ENCODE peak calls at places on chromosomes 5 and 9, in seven cellular contexts. C, M, V, F, O, E and W are unnamed samples.

GRCh38 chr5:166772770-166773169 is 1518.7 kb upstream of the WWC1 start:
- DNase-seq in M (no peak), E (no peak), C (no peak), V (no peak), F (no peak), O (no peak), W (no peak)

GRCh38 chr9:88342246-88342645 is 46.0 kb upstream of the SPIN1 start:
- DNase-seq in C (no peak), O (no peak), V (no peak), M (no peak), F (no peak), E (no peak), W (no peak)

GRCh38 chr5:167524941-167525485 is 766.4 kb upstream of the WWC1 start:
- DNase-seq in O (no peak), C (no peak), F (no peak), E (no peak), V (no peak), M (no peak), W (no peak)

GRCh38 chr5:127970081-127970480 is 113.5 kb upstream of the SLC12A2 start:
- DNase-seq in V (no peak), E (no peak), O (no peak), F (no peak), C (no peak), M (no peak), W (no peak)

GRCh38 chr9:71725590-71726338 is 42.5 kb downstream of the CEMIP2 start:
- DNase-seq in E (no peak), M (no peak), O (no peak), F (no peak), V (no peak), C (no peak), W (no peak)

GRCh38 chr9:37262410-37262809 is 142.0 kb downstream of the ZCCHC7 start:
- DNase-seq in M (no peak), C (no peak), O (no peak), F (no peak), E (peak), V (no peak), W (no peak)

GRCh38 chr9:130197888-130198287 is 25.7 kb downstream of the NCS1 start:
- DNase-seq in M (no peak), F (no peak), C (no peak), E (no peak), V (no peak), O (no peak), W (no peak)

GRCh38 chr9:74120470-74120869 is 376.7 kb upstream of the RORB start:
- DNase-seq in M (no peak), O (no peak), V (no peak), F (no peak), C (no peak), E (no peak), W (no peak)

GRCh38 chr5:174082286-174082685 is 36.8 kb downstream of the NSG2 start:
- DNase-seq in C (no peak), O (no peak), E (no peak), V (no peak), M (no peak), F (no peak), W (no peak)

GRCh38 chr5:163453705-163454104 is 6.2 kb downstream of the NUDCD2 start:
- DNase-seq in M (no peak), V (no peak), E (no peak), F (no peak), O (no peak), C (no peak), W (no peak)

GRCh38 chr9:91908746-91909145 is 41.3 kb downstream of the ROR2 start:
- DNase-seq in O (no peak), F (no peak), V (no peak), C (no peak), M (no peak), E (no peak), W (no peak)

GRCh38 chr5:171310816-171311697 is 2.0 kb downstream of the TLX3 start:
- DNase-seq in C (no peak), V (no peak), E (peak), O (no peak), F (no peak), M (no peak), W (no peak)

GRCh38 chr5:167614294-167615104 is 676.9 kb upstream of the WWC1 start:
- DNase-seq in O (no peak), F (no peak), M (no peak), E (peak), V (no peak), C (no peak), W (no peak)

GRCh38 chr5:142544946-142545652 is 140.8 kb downstream of the FGF1 start:
- DNase-seq in M (no peak), C (no peak), V (no peak), E (no peak), F (no peak), O (no peak), W (no peak)

GRCh38 chr9:93258818-93259489 is 75.0 kb downstream of the WNK2 start:
- DNase-seq in V (peak), E (no peak), C (peak), F (no peak), O (no peak), M (no peak), W (peak)

GRCh38 chr5:177154003-177154643 is 20.6 kb downstream of the NSD1 start:
- DNase-seq in M (no peak), O (no peak), C (no peak), F (no peak), E (peak), V (peak), W (no peak)

GRCh38 chr5:95864944-95865504 is 42.5 kb upstream of the GLRX start:
- DNase-seq in C (no peak), E (no peak), O (no peak), M (no peak), F (no peak), V (peak), W (no peak)

GRCh38 chr5:167167191-167167590 is 1124.3 kb upstream of the WWC1 start:
- DNase-seq in F (no peak), V (no peak), M (no peak), O (no peak), E (no peak), C (no peak), W (no peak)

GRCh38 chr9:12722131-12722530 is 28.9 kb downstream of the TYRP1 start:
- DNase-seq in M (no peak), F (no peak), E (no peak), O (no peak), V (no peak), C (no peak), W (no peak)

GRCh38 chr9:12720551-12720950 is 27.4 kb downstream of the TYRP1 start:
- DNase-seq in V (no peak), O (no peak), M (no peak), F (no peak), E (no peak), C (no peak), W (no peak)

GRCh38 chr9:12719431-12719830 is 26.2 kb downstream of the TYRP1 start:
- DNase-seq in M (no peak), C (no peak), E (peak), O (no peak), V (no peak), F (no peak), W (no peak)

GRCh38 chr9:12726795-12727194 is 33.6 kb downstream of the TYRP1 start:
- DNase-seq in F (no peak), O (no peak), V (no peak), M (no peak), E (no peak), C (no peak), W (no peak)

GRCh38 chr9:12723409-12724028 is 30.3 kb downstream of the TYRP1 start:
- DNase-seq in M (no peak), F (no peak), O (no peak), V (peak), E (peak), C (no peak), W (no peak)
- TF ChIP-seq CTCF in M (no peak), F (peak), O (peak), V (peak), E (peak), C (peak), W (no peak)

GRCh38 chr9:70093095-70093494 is 49.4 kb downstream of the MAMDC2 start:
- DNase-seq in O (no peak), C (no peak), M (no peak), V (no peak), F (no peak), E (no peak), W (no peak)

GRCh38 chr9:70091103-70091502 is 47.5 kb downstream of the MAMDC2 start:
- DNase-seq in E (no peak), V (no peak), M (no peak), F (no peak), O (no peak), C (no peak), W (no peak)

GRCh38 chr9:70094747-70095146 is 51.1 kb downstream of the MAMDC2 start:
- DNase-seq in M (no peak), C (no peak), F (no peak), O (no peak), E (no peak), V (no peak), W (no peak)

GRCh38 chr9:70091553-70091952 is 47.9 kb downstream of the MAMDC2 start:
- DNase-seq in F (no peak), V (no peak), E (no peak), C (no peak), O (no peak), M (no peak), W (no peak)

GRCh38 chr9:70093944-70094343 is 50.3 kb downstream of the MAMDC2 start:
- DNase-seq in F (no peak), O (no peak), C (no peak), E (no peak), V (no peak), M (no peak), W (no peak)
- TF ChIP-seq CTCF in F (no peak), O (no peak), C (no peak), E (no peak), V (no peak), M (no peak), W (no peak)

DNA sequence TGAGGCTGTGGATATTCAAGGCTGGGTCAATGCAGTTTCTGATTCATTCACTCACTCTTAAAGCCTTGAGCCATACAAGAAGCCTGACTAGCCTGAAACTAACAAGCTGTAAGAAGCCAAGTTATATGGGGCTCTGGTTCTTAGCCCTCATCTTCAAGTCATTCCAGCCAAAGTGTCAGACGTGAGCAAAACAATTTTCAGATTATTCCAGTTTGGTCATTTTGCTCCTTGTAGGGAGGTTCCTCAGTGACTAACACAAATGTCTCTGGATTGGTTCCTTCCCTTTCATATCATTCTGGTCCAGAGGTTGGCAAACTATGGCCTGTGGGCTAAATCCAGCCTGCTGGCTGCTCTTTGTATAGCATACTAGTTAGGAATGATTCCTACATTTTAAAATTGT is 12.5 kb upstream of the SHOC1 start:
- DNase-seq in V (no peak), C (no peak), E (no peak), M (no peak), O (no peak), F (no peak), W (no peak)
- TF ChIP-seq CTCF in V (no peak), C (no peak), E (no peak), M (no peak), O (no peak), F (no peak), W (no peak)

DNA sequence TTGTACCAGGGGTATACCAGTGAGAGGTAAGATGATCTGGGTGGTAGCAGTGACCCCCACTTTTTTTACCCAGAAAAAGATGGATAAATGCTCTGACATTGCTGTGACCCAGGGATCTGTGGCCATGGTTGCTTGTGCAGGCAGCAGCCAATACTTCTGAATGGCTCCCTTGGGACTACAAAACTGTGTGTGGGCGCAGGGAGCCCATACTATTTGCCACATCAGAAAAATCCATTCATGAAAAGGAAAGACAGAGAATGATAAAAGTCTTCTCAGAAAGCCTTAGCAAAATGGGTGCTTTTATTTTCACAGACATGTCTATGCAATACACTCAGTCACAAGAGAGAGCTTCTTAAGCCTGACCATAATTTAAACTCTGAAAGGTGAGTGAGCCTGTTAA is 37.3 kb upstream of the ALDOB start:
- DNase-seq in E (no peak), C (no peak), F (no peak), M (no peak), O (no peak), V (no peak), W (no peak)
- TF ChIP-seq CTCF in E (no peak), C (no peak), F (no peak), M (no peak), O (no peak), V (no peak), W (no peak)

DNA sequence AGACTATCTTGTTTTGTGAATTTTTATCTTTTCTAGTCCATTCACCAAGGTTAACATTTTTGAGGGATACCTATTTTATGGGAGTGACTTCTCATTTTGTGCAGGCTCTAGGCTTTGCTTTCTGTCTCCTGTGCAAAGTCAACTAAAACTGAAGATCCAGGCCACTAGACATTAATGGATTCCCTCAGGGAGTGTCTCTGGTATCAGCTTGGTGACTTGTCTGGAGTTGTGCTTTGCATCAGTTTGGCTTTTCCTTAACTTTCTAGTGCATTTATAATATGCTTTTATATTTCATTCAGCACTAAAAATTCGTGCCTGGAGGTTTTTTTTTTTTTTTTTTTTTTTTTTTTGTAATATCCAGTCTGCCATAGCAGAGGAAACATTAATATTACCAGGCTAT is 144.2 kb downstream of the YIPF5 start:
- DNase-seq in M (no peak), O (no peak), V (no peak), E (no peak), F (no peak), C (no peak), W (no peak)
- TF ChIP-seq CTCF in M (no peak), O (no peak), V (no peak), E (no peak), F (no peak), C (no peak), W (no peak)